ENCODE peak calls at places on chromosomes 3 and 15, in five cellular contexts. One of them, this sample, is unnamed.
A peak's percentile ranks its signal among the peaks of the same experiment; 100 is the strongest.

GRCh38 chr3:172259191-172259590 is 189.1 kb downstream of the GHSR start:
- DNase-seq in stomach: no peak
- DNase-seq in SHP77: no peak
- DNase-seq in AG08396: no peak
- DNase-seq in globus pallidus: peak; percentile 16
- DNase-seq in this sample: no peak

GRCh38 chr3:194330160-194330559 is 21.0 kb downstream of the CPN2 start:
- DNase-seq in stomach: no peak
- DNase-seq in SHP77: no peak
- DNase-seq in AG08396: peak; percentile 49
- DNase-seq in globus pallidus: no peak
- DNase-seq in this sample: no peak

GRCh38 chr15:64636101-64636500 is 139.3 kb downstream of the RBPMS2 start:
- DNase-seq in stomach: no peak
- DNase-seq in SHP77: no peak
- DNase-seq in AG08396: no peak
- DNase-seq in globus pallidus: no peak
- DNase-seq in this sample: no peak

GRCh38 chr3:8223766-8224165 is 277.9 kb upstream of the LMCD1 start:
- DNase-seq in stomach: peak; percentile 39
- DNase-seq in SHP77: no peak
- DNase-seq in AG08396: no peak
- DNase-seq in globus pallidus: no peak
- DNase-seq in this sample: no peak

GRCh38 chr3:164940737-164941136 is 137.6 kb downstream of the SI start:
- DNase-seq in stomach: no peak
- DNase-seq in SHP77: no peak
- DNase-seq in AG08396: no peak
- DNase-seq in globus pallidus: no peak
- DNase-seq in this sample: no peak

GRCh38 chr3:26132942-26133341 is 343.1 kb downstream of the OXSM start:
- DNase-seq in stomach: no peak
- DNase-seq in SHP77: no peak
- DNase-seq in AG08396: no peak
- DNase-seq in globus pallidus: no peak
- DNase-seq in this sample: no peak

GRCh38 chr15:34436956-34437442 is 609 bp downstream of the GOLGA8A start:
- DNase-seq in stomach: peak; percentile 28
- DNase-seq in SHP77: peak; percentile 24
- DNase-seq in AG08396: peak; percentile 50
- DNase-seq in globus pallidus: peak; percentile 5
- DNase-seq in this sample: no peak

GRCh38 chr15:79129235-79129634 is 38.7 kb upstream of the RASGRF1 start:
- DNase-seq in stomach: no peak
- DNase-seq in SHP77: no peak
- DNase-seq in AG08396: no peak
- DNase-seq in globus pallidus: no peak
- DNase-seq in this sample: no peak

GRCh38 chr15:64127521-64128275 is 23.8 kb upstream of the SNX22 start:
- DNase-seq in stomach: no peak
- DNase-seq in SHP77: no peak
- DNase-seq in AG08396: no peak
- DNase-seq in globus pallidus: no peak
- DNase-seq in this sample: no peak

GRCh38 chr15:99336794-99337193 is 85.5 kb downstream of the LRRC28 start:
- DNase-seq in stomach: no peak
- DNase-seq in SHP77: no peak
- DNase-seq in AG08396: no peak
- DNase-seq in globus pallidus: no peak
- DNase-seq in this sample: no peak

GRCh38 chr15:79140846-79141570 is 50.4 kb upstream of the RASGRF1 start:
- DNase-seq in stomach: no peak
- DNase-seq in SHP77: no peak
- DNase-seq in AG08396: no peak
- DNase-seq in globus pallidus: no peak
- DNase-seq in this sample: no peak

GRCh38 chr3:143648218-143648617 is 200.1 kb downstream of the SLC9A9 start:
- DNase-seq in stomach: no peak
- DNase-seq in SHP77: no peak
- DNase-seq in AG08396: no peak
- DNase-seq in globus pallidus: no peak
- DNase-seq in this sample: no peak

GRCh38 chr3:194245975-194246561 is 105.1 kb downstream of the CPN2 start:
- DNase-seq in stomach: peak; percentile 17
- DNase-seq in SHP77: no peak
- DNase-seq in AG08396: no peak
- DNase-seq in globus pallidus: no peak
- DNase-seq in this sample: no peak

GRCh38 chr3:147649475-147649874 is 240.3 kb downstream of the ZIC1 start:
- DNase-seq in stomach: no peak
- DNase-seq in SHP77: no peak
- DNase-seq in AG08396: no peak
- DNase-seq in globus pallidus: no peak
- DNase-seq in this sample: no peak

GRCh38 chr3:100427694-100428093 is 26.4 kb downstream of the LNP1 start:
- DNase-seq in stomach: no peak
- DNase-seq in SHP77: no peak
- DNase-seq in AG08396: no peak
- DNase-seq in globus pallidus: no peak
- DNase-seq in this sample: no peak

GRCh38 chr15:68055224-68055705 is 1.1 kb downstream of the PIAS1 start:
- DNase-seq in stomach: no peak
- DNase-seq in SHP77: no peak
- DNase-seq in AG08396: peak; percentile 43
- DNase-seq in globus pallidus: peak; percentile 29
- DNase-seq in this sample: peak; percentile 40

GRCh38 chr15:52496776-52497470 is 31.8 kb downstream of the MYO5A start:
- DNase-seq in stomach: no peak
- DNase-seq in SHP77: no peak
- DNase-seq in AG08396: no peak
- DNase-seq in globus pallidus: no peak
- DNase-seq in this sample: no peak

GRCh38 chr3:127478922-127479321 is 111.6 kb downstream of the TPRA1 start:
- DNase-seq in stomach: no peak
- DNase-seq in SHP77: no peak
- DNase-seq in AG08396: no peak
- DNase-seq in globus pallidus: no peak
- DNase-seq in this sample: no peak

GRCh38 chr3:99473321-99473751 is 165.1 kb upstream of the COL8A1 start:
- DNase-seq in stomach: no peak
- DNase-seq in SHP77: no peak
- DNase-seq in AG08396: peak; percentile 22
- DNase-seq in globus pallidus: no peak
- DNase-seq in this sample: no peak

GRCh38 chr15:95304116-95304873 is 1026.2 kb upstream of the NR2F2 start:
- DNase-seq in stomach: no peak
- DNase-seq in SHP77: no peak
- DNase-seq in AG08396: peak; percentile 26
- DNase-seq in globus pallidus: no peak
- DNase-seq in this sample: no peak

GRCh38 chr3:159635047-159635641 is 353.5 kb upstream of the IL12A start:
- DNase-seq in stomach: no peak
- DNase-seq in SHP77: no peak
- DNase-seq in AG08396: no peak
- DNase-seq in globus pallidus: no peak
- DNase-seq in this sample: no peak

GRCh38 chr3:191372122-191372521 is 41.8 kb upstream of the UTS2B start:
- DNase-seq in stomach: no peak
- DNase-seq in SHP77: no peak
- DNase-seq in AG08396: no peak
- DNase-seq in globus pallidus: no peak
- DNase-seq in this sample: no peak

GRCh38 chr15:43895586-43895985 is 68.8 kb downstream of the WDR76 start:
- DNase-seq in stomach: no peak
- DNase-seq in SHP77: no peak
- DNase-seq in AG08396: no peak
- DNase-seq in globus pallidus: no peak
- DNase-seq in this sample: no peak

GRCh38 chr3:160280836-160281235 is 55.6 kb downstream of the C3orf80 start:
- DNase-seq in stomach: no peak
- DNase-seq in SHP77: no peak
- DNase-seq in AG08396: no peak
- DNase-seq in globus pallidus: no peak
- DNase-seq in this sample: no peak

GRCh38 chr3:52456169-52456799 is 880 bp downstream of the NISCH start:
- DNase-seq in stomach: no peak
- DNase-seq in SHP77: no peak
- DNase-seq in AG08396: peak; percentile 61
- DNase-seq in globus pallidus: peak; percentile 22
- DNase-seq in this sample: peak; percentile 12

GRCh38 chr3:180594631-180595348 is 7.2 kb upstream of the TTC14 start:
- DNase-seq in stomach: no peak
- DNase-seq in SHP77: peak; percentile 27
- DNase-seq in AG08396: peak; percentile 31
- DNase-seq in globus pallidus: peak; percentile 57
- DNase-seq in this sample: peak; percentile 49